ENCODE peak calls at places on chromosomes 12 and 14, in four cellular contexts. A is HepG2, L is K562, W is H1. N is an unnamed sample.

GRCh38 chr14:75182820-75183219 is 6.4 kb upstream of the TMED10 start:
- DNase-seq in A (peak; percentile 50), W (no peak), L (no peak), N (no peak)

GRCh38 chr12:128685903-128686475 is 137.8 kb downstream of the SLC15A4 start:
- DNase-seq in L (no peak), A (no peak), W (no peak), N (no peak)

GRCh38 chr14:35682802-35683201 is 126.3 kb downstream of the RALGAPA1 start:
- DNase-seq in L (no peak), A (no peak), W (no peak), N (no peak)

GRCh38 chr14:24483604-24484252 is 24.3 kb downstream of the CMA1 start:
- DNase-seq in W (no peak), A (no peak), L (no peak), N (no peak)

GRCh38 chr14:78007160-78007559 is 163.0 kb upstream of the NRXN3 start:
- DNase-seq in L (no peak), A (no peak), W (no peak), N (no peak)

GRCh38 chr12:81450920-81451739 is 308.0 kb downstream of the PPFIA2 start:
- DNase-seq in W (peak; percentile 25), L (peak; percentile 15), A (peak; percentile 58), N (peak; percentile 15)

GRCh38 chr12:110349521-110350151 is 53.9 kb downstream of the ANAPC7 start:
- DNase-seq in L (no peak), W (no peak), A (no peak), N (no peak)

GRCh38 chr14:51067306-51067705 is 27.6 kb downstream of the TRIM9 start:
- DNase-seq in L (no peak), A (no peak), W (no peak), N (no peak)

GRCh38 chr12:40828593-40828990 is 136.4 kb downstream of the CNTN1 start:
- DNase-seq in L (no peak), A (no peak), W (no peak), N (no peak)

GRCh38 chr14:79587194-79587593 is 624.1 kb downstream of the DIO2 start:
- DNase-seq in W (no peak), A (no peak), L (no peak), N (no peak)

GRCh38 chr14:105023144-105023543 is 2.3 kb upstream of the CDCA4 start:
- DNase-seq in A (no peak), L (no peak), W (no peak), N (no peak)

GRCh38 chr14:105019861-105020814 is 745 bp downstream of the CDCA4 start:
- DNase-seq in A (no peak), W (no peak), L (no peak), N (peak; percentile 53)

GRCh38 chr14:105022276-105022670 is 1.4 kb upstream of the CDCA4 start:
- DNase-seq in A (no peak), W (no peak), L (no peak), N (no peak)

GRCh38 chr14:105021656-105022275 is 883 bp upstream of the CDCA4 start:
- DNase-seq in L (peak; percentile 32), A (peak; percentile 47), W (no peak), N (peak; percentile 76)

DNA sequence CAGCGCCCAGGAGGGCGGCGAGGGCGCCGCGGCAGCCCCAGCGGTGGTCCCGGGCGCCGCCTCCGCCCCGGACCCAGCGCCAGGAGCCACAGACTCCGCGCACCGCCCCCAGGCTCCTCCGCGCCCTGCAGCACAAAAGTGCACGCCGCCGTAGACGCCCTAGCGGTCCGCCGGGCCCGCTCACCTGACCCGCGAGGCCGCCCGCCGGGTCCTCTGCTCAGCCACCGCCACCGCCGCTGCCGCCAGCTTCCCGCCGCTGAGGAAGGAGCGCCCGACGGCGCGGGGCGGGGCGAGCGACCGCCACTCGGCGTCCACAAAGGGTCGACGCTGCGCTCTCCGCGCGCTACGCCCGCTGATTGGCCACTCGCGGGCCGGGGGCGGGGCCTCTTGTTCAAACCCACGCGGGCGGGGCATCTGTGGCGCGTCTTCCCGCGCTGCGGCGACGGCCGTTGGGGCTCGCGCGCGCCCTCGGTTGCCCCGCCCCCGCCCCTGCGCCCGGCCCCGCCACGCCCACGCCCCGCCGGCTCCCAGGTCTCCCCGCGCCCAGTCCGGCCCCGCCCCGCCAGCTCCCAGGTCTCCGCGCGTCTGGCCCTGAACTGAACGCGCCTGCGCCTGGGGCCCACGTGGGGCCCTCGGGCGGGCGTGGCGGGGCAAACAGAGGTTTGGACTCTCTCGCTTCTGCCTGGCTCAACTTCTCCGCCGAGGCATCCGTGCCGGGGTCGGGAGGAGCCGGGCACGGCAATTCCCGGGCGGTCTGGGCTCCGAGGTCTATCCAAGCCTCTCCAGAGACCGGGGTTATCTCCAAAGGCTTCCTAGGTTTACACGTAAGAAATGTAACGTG is at the start of gene CDCA4:
- DNase-seq in A (peak; percentile 88), L (peak; percentile 97), W (peak; percentile 74), N (peak; percentile 96)
- TF ChIP-seq MAX in A (peak; percentile 89), L (peak; percentile 65), W (peak; percentile 68), N (peak; percentile 95)

GRCh38 chr12:68414988-68415387 is 82.8 kb upstream of the MDM1 start:
- DNase-seq in W (no peak), A (no peak), L (no peak), N (no peak)
- TF ChIP-seq RNF2 in W (no peak), A (no peak), L (no peak), N (no peak)

DNA sequence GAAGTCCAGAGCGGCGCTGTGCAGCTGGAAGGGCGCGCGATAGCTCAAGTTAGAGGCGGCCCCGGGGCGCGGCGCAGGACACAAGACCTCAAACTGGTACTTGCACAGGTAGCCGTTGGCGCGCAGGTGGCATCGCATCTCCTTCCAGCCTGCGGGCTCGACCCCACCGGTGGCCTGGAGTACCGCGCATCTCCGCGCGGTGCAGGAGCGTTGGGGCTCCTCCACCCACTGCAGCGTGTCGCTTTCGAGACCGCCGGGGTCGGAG is 553 bp downstream of the CLEC14A start:
- DNase-seq in L (no peak), A (no peak), W (no peak), N (no peak)
- TF ChIP-seq MAX in L (no peak), A (no peak), W (no peak), N (no peak)

GRCh38 chr14:20421267-20421666 is 8.0 kb upstream of the TEP1 start:
- DNase-seq in W (no peak), L (no peak), A (no peak), N (no peak)
- TF ChIP-seq RNF2 in W (no peak), L (no peak), A (no peak), N (no peak)

GRCh38 chr12:16611146-16611545 is 5.2 kb upstream of the LMO3 start:
- DNase-seq in A (no peak), W (no peak), L (no peak), N (no peak)

GRCh38 chr12:16609140-16609539 is 3.2 kb upstream of the LMO3 start:
- DNase-seq in A (no peak), L (no peak), W (no peak), N (no peak)

GRCh38 chr12:16610006-16610520 is 4.1 kb upstream of the LMO3 start:
- DNase-seq in L (no peak), W (no peak), A (no peak), N (no peak)

GRCh38 chr12:16612647-16613046 is 6.7 kb upstream of the LMO3 start:
- DNase-seq in W (no peak), A (no peak), L (no peak), N (no peak)

DNA sequence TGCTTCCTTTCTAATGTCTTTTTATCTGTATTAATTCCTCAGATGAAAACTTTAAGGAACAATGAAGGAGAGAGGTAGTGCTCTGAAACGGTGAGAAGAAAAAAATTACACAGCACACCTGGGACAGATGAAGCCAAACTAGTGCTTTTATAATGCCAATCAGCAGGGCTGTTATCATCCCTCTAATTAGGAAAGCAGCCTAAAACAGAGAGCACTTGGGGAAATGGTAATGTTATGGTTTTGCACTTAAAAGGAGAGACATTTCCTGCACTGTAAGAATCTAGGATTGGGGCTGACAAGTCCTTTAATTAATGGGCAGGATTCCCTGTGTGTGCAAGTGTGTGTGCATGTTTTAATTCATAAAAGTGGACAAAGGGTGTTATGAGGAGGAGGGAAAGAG is 4.8 kb upstream of the LMO3 start:
- DNase-seq in L (no peak), W (no peak), A (no peak), N (no peak)
- TF ChIP-seq MAX in L (no peak), W (no peak), A (no peak), N (no peak)

GRCh38 chr12:43277630-43278267 is 274.3 kb downstream of the ADAMTS20 start:
- DNase-seq in A (no peak), W (no peak), L (no peak), N (peak; percentile 31)
- TF ChIP-seq RNF2 in A (no peak), W (no peak), L (no peak), N (no peak)